ENCODE peak calls at places on chromosomes 12 and 14, in nine cellular contexts. Q, M, K, Y, H, E, S, O and X are unnamed samples.

GRCh38 chr12:48934312-48934706 is 9.0 kb upstream of the FKBP11 start:
- DNase-seq in S (peak), E (no peak), Q (no peak), Y (no peak), M (no peak), O (no peak), H (no peak), K (no peak), X (no peak)

GRCh38 chr12:69515394-69515793 is 45.2 kb downstream of the FRS2 start:
- DNase-seq in K (no peak), Y (no peak), H (no peak), M (no peak), E (no peak), O (no peak), Q (no peak), S (no peak), X (no peak)

GRCh38 chr12:6949063-6949594 is 2.0 kb upstream of the PTPN6 start:
- DNase-seq in E (no peak), Y (no peak), K (no peak), Q (no peak), O (no peak), H (no peak), S (no peak), M (no peak), X (no peak)

GRCh38 chr12:66194122-66194521 is 5.1 kb downstream of the IRAK3 start:
- DNase-seq in S (no peak), K (no peak), Q (no peak), Y (no peak), O (no peak), E (no peak), H (no peak), M (no peak), X (no peak)

GRCh38 chr12:58142991-58143390 is 201.6 kb downstream of the ATP23 start:
- DNase-seq in M (no peak), O (no peak), Q (no peak), S (no peak), E (no peak), H (no peak), K (no peak), Y (no peak), X (no peak)

GRCh38 chr12:124635316-124635715 is 67.9 kb upstream of the NCOR2 start:
- DNase-seq in M (no peak), H (no peak), E (no peak), K (no peak), Q (no peak), S (no peak), Y (no peak), O (no peak), X (no peak)

GRCh38 chr14:89244720-89245119 is 172.3 kb downstream of the FOXN3 start:
- DNase-seq in H (no peak), Q (no peak), E (no peak), M (no peak), K (no peak), O (no peak), Y (no peak), S (no peak), X (no peak)

GRCh38 chr12:130764073-130764472 is 48.0 kb upstream of the RIMBP2 start:
- DNase-seq in S (no peak), M (no peak), Q (no peak), H (no peak), E (no peak), O (no peak), Y (no peak), K (no peak), X (no peak)

GRCh38 chr14:98130691-98131090 is 1141.3 kb downstream of the BCL11B start:
- DNase-seq in E (no peak), M (no peak), K (no peak), Y (no peak), O (no peak), S (no peak), Q (no peak), H (no peak), X (peak)

GRCh38 chr14:86003998-86004397 is 474.1 kb downstream of the FLRT2 start:
- DNase-seq in Y (no peak), S (no peak), Q (no peak), O (no peak), H (no peak), K (no peak), M (no peak), E (no peak), X (no peak)

GRCh38 chr12:120366341-120366705 is 2.6 kb downstream of the MSI1 start:
- DNase-seq in Y (no peak), S (no peak), M (no peak), K (no peak), Q (no peak), H (no peak), O (no peak), E (no peak), X (no peak)

GRCh38 chr14:52602131-52602530 is 49.5 kb downstream of the GPR137C start:
- DNase-seq in Q (no peak), O (no peak), H (no peak), Y (no peak), K (no peak), E (no peak), M (no peak), S (no peak), X (no peak)

GRCh38 chr12:906077-906585 is 43.4 kb downstream of the RAD52 start:
- DNase-seq in M (no peak), Y (no peak), K (no peak), E (no peak), S (no peak), O (no peak), Q (no peak), H (no peak), X (no peak)

GRCh38 chr12:75747572-75747995 is 236.2 kb upstream of the KRR1 start:
- DNase-seq in S (no peak), O (no peak), H (no peak), M (peak), E (no peak), K (no peak), Y (no peak), Q (no peak), X (no peak)